ENCODE peak calls at places on chromosomes 11 and 22, in seven cellular contexts. X is cardiac fibroblast, H is tibial nerve, E is OCI-LY7, L is endothelial cell, K is HFF-Myc, D is sigmoid colon. S is an unnamed sample.

GRCh38 chr22:25485626-25486545 is 78.6 kb upstream of the GRK3 start:
- DNase-seq in X (no peak), H (no peak), E (no peak), L (no peak), K (no peak), D (no peak), S (peak)

GRCh38 chr22:50544078-50544745 is 1.5 kb upstream of the KLHDC7B start:
- DNase-seq in X (peak), H (peak), E (peak), L (peak), K (no peak), D (peak), S (no peak)

GRCh38 chr11:6438979-6439571 is 1.7 kb downstream of the HPX start:
- DNase-seq in X (peak), H (no peak), E (peak), L (peak), K (peak), D (no peak), S (no peak)

GRCh38 chr11:27933992-27934829 is 173.7 kb downstream of the KIF18A start:
- DNase-seq in X (peak), H (no peak), E (no peak), L (no peak), K (peak), D (no peak), S (no peak)

GRCh38 chr11:68798221-68798813 is 43.4 kb downstream of the CPT1A start:
- DNase-seq in X (peak), H (no peak), E (peak), L (peak), K (no peak), D (no peak), S (no peak)

GRCh38 chr11:78801161-78801884 is 226.7 kb upstream of the NARS2 start:
- DNase-seq in X (peak), H (no peak), E (no peak), L (no peak), K (peak), D (peak), S (no peak)

GRCh38 chr11:27158763-27159679 is 118.4 kb downstream of the BBOX1 start:
- DNase-seq in X (peak), H (peak), E (peak), L (peak), K (peak), D (peak), S (peak)

GRCh38 chr11:104968365-104968855 is at the start of gene CASP4:
- DNase-seq in X (peak), H (no peak), E (peak), L (no peak), K (peak), D (no peak), S (no peak)

GRCh38 chr11:45371251-45371749 is 85.2 kb upstream of the SYT13 start:
- DNase-seq in X (peak), H (no peak), E (peak), L (peak), K (no peak), D (no peak), S (peak)

GRCh38 chr22:46490538-46490937 is 46.9 kb downstream of the CELSR1 start:
- DNase-seq in X (no peak), H (no peak), E (no peak), L (no peak), K (no peak), D (no peak), S (no peak)

GRCh38 chr11:134517621-134518293 is 105.7 kb upstream of the B3GAT1 start:
- DNase-seq in X (no peak), H (no peak), E (no peak), L (no peak), K (no peak), D (peak), S (no peak)

GRCh38 chr11:30479899-30480298 is 106.3 kb downstream of the MPPED2 start:
- DNase-seq in X (no peak), H (no peak), E (no peak), L (no peak), K (no peak), D (no peak), S (no peak)

GRCh38 chr11:107477820-107478219 is 20.2 kb upstream of the CWF19L2 start:
- DNase-seq in X (no peak), H (no peak), E (no peak), L (no peak), K (no peak), D (no peak), S (no peak)

GRCh38 chr11:69444381-69445130 is 36.9 kb upstream of the LINC01488 start:
- DNase-seq in X (peak), H (peak), E (no peak), L (peak), K (peak), D (peak), S (no peak)

GRCh38 chr22:43853328-43853931 is 8.9 kb downstream of the SULT4A1 start:
- DNase-seq in X (no peak), H (no peak), E (no peak), L (no peak), K (no peak), D (peak), S (no peak)

GRCh38 chr11:34356918-34357645 is 728 bp downstream of the ABTB2 start:
- DNase-seq in X (peak), H (no peak), E (no peak), L (peak), K (no peak), D (peak), S (no peak)
- TF ChIP-seq CTCF in X (no peak), H (no peak), E (no peak), L (no peak), K (no peak), D (no peak), S (no peak)

GRCh38 chr22:31451709-31452571 is 37.7 kb downstream of the EIF4ENIF1 start:
- DNase-seq in X (peak), H (no peak), E (peak), L (peak), K (peak), D (no peak), S (no peak)
- TF ChIP-seq CTCF in X (peak), H (no peak), E (peak), L (no peak), K (peak), D (no peak), S (peak)

GRCh38 chr11:119863811-119864601 is 135.0 kb upstream of the NECTIN1 start:
- DNase-seq in X (no peak), H (no peak), E (peak), L (no peak), K (no peak), D (no peak), S (peak)
- TF ChIP-seq CTCF in X (no peak), H (no peak), E (no peak), L (no peak), K (no peak), D (no peak), S (no peak)

GRCh38 chr22:37842015-37842793 is 1.9 kb downstream of the ANKRD54 start:
- DNase-seq in X (no peak), H (no peak), E (no peak), L (no peak), K (no peak), D (no peak), S (no peak)

GRCh38 chr22:37846433-37846832 is 2.3 kb upstream of the ANKRD54 start:
- DNase-seq in X (no peak), H (no peak), E (no peak), L (no peak), K (no peak), D (no peak), S (no peak)

GRCh38 chr22:37848587-37849088 is 581 bp upstream of the EIF3L start:
- DNase-seq in X (peak), H (no peak), E (peak), L (no peak), K (no peak), D (no peak), S (no peak)

GRCh38 chr22:37844904-37845334 is 785 bp upstream of the ANKRD54 start:
- DNase-seq in X (peak), H (no peak), E (no peak), L (no peak), K (no peak), D (no peak), S (no peak)

DNA sequence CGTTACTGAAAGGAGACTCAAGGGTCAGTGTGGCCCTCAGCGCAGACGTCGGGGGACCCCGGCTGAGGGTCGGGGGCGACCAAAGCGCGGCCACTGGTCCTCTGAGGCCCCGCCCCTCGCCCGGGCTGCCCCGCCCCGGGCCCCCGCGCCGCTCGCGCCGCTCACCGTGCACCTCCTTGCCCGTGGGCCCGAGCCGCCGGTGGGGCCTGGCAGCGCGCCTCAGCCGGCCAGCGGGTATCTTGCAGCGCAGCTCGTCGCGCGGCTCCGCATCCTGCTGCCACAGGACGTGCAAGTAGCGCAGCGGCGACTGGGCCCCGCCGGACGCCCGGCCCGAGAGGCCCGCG is 416 bp downstream of the ANKRD54 start:
- DNase-seq in X (no peak), H (peak), E (peak), L (peak), K (no peak), D (peak), S (no peak)
- TF ChIP-seq CTCF in X (no peak), H (no peak), E (no peak), L (no peak), K (no peak), D (no peak), S (no peak)

GRCh38 chr11:36622431-36623136 is 24.5 kb upstream of the RAG2 start:
- DNase-seq in X (peak), H (no peak), E (peak), L (no peak), K (peak), D (no peak), S (no peak)
- TF ChIP-seq CTCF in X (peak), H (peak), E (peak), L (no peak), K (peak), D (peak), S (peak)

GRCh38 chr11:115242982-115243381 is 261.2 kb downstream of the CADM1 start:
- DNase-seq in X (no peak), H (no peak), E (no peak), L (no peak), K (no peak), D (no peak), S (no peak)

GRCh38 chr11:115244314-115244713 is 259.9 kb downstream of the CADM1 start:
- DNase-seq in X (no peak), H (no peak), E (no peak), L (no peak), K (no peak), D (no peak), S (no peak)

GRCh38 chr11:115244758-115245157 is 259.5 kb downstream of the CADM1 start:
- DNase-seq in X (no peak), H (no peak), E (no peak), L (no peak), K (no peak), D (no peak), S (no peak)

GRCh38 chr11:115238802-115239201 is 265.4 kb downstream of the CADM1 start:
- DNase-seq in X (peak), H (no peak), E (no peak), L (no peak), K (no peak), D (no peak), S (no peak)

GRCh38 chr11:115241899-115242298 is 262.3 kb downstream of the CADM1 start:
- DNase-seq in X (no peak), H (no peak), E (no peak), L (no peak), K (no peak), D (no peak), S (no peak)
- TF ChIP-seq CTCF in X (no peak), H (no peak), E (no peak), L (no peak), K (no peak), D (no peak), S (no peak)

GRCh38 chr11:2208691-2209369 is 37.2 kb upstream of the TH start:
- DNase-seq in X (no peak), H (peak), E (no peak), L (no peak), K (no peak), D (peak), S (no peak)
- TF ChIP-seq CTCF in X (no peak), H (no peak), E (no peak), L (no peak), K (no peak), D (no peak), S (no peak)

DNA sequence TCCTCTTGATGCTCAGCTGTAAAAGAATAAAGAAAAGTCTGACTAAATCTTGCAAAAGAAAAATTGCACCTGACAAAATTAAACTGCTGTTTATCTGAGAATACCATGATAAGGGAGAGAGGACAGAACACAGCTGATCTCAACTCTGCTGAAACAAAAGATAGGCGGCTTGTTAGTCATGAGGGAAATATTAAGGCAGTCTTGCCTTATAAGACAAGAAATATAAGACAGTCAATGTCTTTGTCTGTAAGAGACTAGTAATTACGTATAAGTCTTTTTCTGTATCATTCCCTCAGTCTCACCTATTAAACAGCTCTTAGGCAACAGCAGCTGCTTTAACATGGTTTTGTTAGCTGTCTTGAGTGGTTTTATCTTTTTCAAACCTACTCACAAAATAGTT is 296.6 kb downstream of the LUZP2 start:
- DNase-seq in X (peak), H (no peak), E (no peak), L (no peak), K (no peak), D (no peak), S (no peak)
- TF ChIP-seq CTCF in X (no peak), H (no peak), E (no peak), L (no peak), K (no peak), D (no peak), S (no peak)

DNA sequence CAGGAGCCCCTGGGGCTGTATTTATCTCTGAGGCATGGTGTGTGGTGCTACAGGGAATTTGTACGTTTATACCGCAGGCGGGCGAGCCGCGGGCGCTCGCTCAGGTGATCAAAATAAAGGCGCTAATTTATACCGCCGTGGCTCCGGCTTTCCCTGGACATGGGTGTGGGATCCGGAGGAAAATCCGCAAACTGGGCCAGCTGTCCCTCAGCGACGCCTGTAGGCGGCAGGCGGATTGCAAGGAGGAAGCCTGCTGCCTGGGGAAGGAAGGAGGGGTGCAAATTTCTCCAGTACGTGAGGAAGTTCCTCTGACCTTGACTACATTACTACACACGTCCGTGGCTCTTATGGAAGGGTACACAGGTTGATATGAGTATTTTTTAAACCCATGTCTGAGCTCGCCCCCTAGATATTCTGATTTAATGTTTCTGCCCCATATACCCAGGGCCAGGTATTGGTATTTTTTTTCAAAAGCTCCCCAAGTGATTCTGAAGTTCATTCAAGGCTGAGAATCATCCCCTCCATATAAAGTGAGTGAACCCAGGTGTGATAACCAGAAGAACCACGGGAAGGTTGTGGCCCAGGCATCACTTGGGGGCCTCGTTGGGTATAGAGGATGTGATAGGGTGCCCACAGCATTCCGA is 2.8 kb downstream of the MYOD1 start:
- DNase-seq in X (peak), H (no peak), E (no peak), L (peak), K (no peak), D (no peak), S (no peak)
- TF ChIP-seq CTCF in X (peak), H (no peak), E (no peak), L (peak), K (peak), D (no peak), S (peak)

DNA sequence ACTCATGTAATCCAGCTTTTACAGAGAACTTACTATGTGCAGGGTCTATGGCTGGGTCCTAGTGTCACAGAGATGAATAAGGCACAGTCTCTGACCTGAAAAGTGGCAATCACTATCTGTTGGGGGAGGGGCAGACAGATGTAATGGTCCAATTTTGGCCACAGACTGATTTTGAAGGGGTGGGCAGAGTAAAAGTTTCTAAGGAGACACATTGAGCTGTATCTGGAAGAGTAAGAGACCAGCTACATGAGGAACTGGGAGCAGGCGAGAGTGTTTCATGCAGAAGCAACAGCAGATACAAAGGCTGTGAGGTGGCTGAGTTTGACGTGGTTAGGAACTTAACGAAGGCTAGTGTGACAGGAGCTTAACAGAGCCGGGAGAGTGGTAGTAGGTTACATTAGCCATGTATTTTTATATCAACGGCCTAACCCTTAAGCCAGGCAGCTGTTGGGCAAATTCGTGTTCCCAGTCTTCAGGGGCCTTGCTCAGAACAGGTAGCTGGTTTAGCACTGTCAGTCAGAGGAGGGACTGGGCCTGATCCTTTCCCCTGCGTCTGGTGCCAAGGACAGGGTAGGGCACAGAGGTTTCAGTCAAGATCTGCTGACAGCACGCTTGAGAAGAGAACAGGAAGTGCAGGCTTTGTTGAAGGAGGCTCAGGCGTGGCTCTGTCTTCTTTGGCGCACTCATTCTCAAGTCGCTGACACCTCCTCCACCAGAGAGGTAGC is 1.4 kb upstream of the STIM1 start:
- DNase-seq in X (no peak), H (no peak), E (peak), L (no peak), K (no peak), D (peak), S (no peak)
- TF ChIP-seq CTCF in X (no peak), H (no peak), E (no peak), L (no peak), K (no peak), D (no peak), S (no peak)